ENCODE peak calls at places on chromosome 3, in ten cellular contexts. O is GM12892, H is heart left ventricle, C is upper lobe of left lung, L is A549, I is ovary, D is transverse colon, N is sigmoid colon, M is prostate gland, X is IMR-90. Y is an unnamed sample.

GRCh38 chr3:26624209-26624775 is 1.7 kb downstream of the LRRC3B start:
- DNase-seq in N (peak), C (no peak), M (no peak), L (no peak), I (no peak), H (no peak), D (no peak), X (no peak), O (no peak), Y (no peak)

GRCh38 chr3:120425877-120426276 is 24.9 kb downstream of the FSTL1 start:
- DNase-seq in D (no peak), M (peak), X (peak), L (no peak), O (no peak), I (peak), N (peak), C (no peak), H (peak), Y (no peak)

GRCh38 chr3:127915115-127915936 is at the start of gene KBTBD12:
- DNase-seq in X (no peak), D (peak), C (peak), M (no peak), O (no peak), L (no peak), I (peak), H (peak), N (peak), Y (no peak)

GRCh38 chr3:71050521-71051258 is 532.8 kb downstream of the FOXP1 start:
- DNase-seq in M (no peak), O (no peak), N (no peak), I (no peak), L (no peak), X (peak), H (no peak), C (no peak), D (no peak), Y (no peak)

GRCh38 chr3:148173836-148174235 is 523.9 kb upstream of the AGTR1 start:
- DNase-seq in C (no peak), M (no peak), N (no peak), D (no peak), L (no peak), H (no peak), O (no peak), X (no peak), I (no peak), Y (no peak)

GRCh38 chr3:111890051-111890580 is 31.1 kb downstream of the PHLDB2 start:
- DNase-seq in M (no peak), H (no peak), C (no peak), I (no peak), L (no peak), N (no peak), D (no peak), O (no peak), X (no peak), Y (no peak)

GRCh38 chr3:16432714-16433113 is 80.8 kb downstream of the RFTN1 start:
- DNase-seq in L (no peak), I (no peak), C (no peak), X (no peak), N (no peak), H (no peak), D (no peak), O (no peak), M (no peak), Y (no peak)

GRCh38 chr3:150220041-150220440 is 188.1 kb upstream of the TSC22D2 start:
- DNase-seq in C (no peak), N (no peak), I (no peak), H (no peak), O (no peak), X (no peak), D (no peak), M (no peak), L (no peak), Y (no peak)

GRCh38 chr3:141878326-141878725 is 1.9 kb downstream of the ATP1B3 start:
- DNase-seq in X (no peak), M (no peak), H (no peak), L (no peak), N (no peak), O (no peak), C (no peak), D (no peak), I (no peak), Y (no peak)

GRCh38 chr3:115819785-115820384 is 196.6 kb downstream of the GAP43 start:
- DNase-seq in X (peak), H (peak), C (peak), L (peak), M (peak), O (peak), I (peak), N (peak), D (peak), Y (peak)

DNA sequence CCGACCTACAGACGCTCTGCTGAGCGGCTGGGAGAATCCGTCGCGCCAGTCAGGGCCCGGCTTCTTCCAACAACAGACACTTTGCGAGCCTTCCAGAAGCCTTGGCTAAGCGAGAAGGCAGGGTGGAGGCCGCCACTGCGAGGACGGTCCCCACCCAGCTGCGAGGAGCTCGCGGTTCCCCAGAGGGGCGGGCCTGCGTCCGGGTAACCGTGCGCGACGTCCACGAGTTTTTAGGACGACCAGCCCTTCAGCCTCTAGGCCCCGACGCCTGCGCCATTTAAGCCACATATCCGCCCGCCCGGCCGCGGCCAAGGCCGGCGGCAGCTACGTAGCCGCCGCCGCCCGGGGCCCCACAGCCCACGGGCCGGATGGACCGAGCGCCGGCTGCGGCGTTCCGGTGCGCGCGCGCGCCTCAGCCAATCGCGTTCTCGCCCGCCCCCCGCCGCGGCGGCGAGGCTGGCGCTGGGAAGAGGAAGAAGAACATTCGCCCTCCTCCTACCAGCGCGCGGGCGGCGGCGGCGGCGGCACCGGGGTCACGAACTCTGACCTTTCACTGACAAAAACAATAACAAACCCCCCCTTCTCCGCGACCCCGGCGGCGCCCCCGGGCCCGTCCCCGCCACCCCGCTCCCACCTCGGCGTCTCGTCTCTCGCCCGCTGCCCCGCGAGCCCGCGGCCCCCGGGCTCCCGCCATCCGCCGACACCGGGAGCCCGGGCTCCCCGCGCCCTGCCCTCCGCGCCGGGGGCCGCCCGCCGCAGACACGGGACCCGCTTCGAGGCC is at the start of gene NR2C2:
- DNase-seq in X (peak), C (peak), N (peak), M (peak), H (peak), L (peak), I (peak), O (peak), D (peak), Y (peak)
- TF ChIP-seq POLR2A in X (peak), C (peak), N (peak), M (peak), H (peak), L (peak), I (peak), O (peak), D (peak), Y (peak)

GRCh38 chr3:157529085-157529484 is 25.9 kb upstream of the VEPH1 start:
- DNase-seq in M (no peak), I (no peak), D (no peak), H (no peak), C (no peak), X (no peak), O (no peak), L (no peak), N (no peak), Y (no peak)
- TF ChIP-seq POLR2A in M (no peak), I (no peak), D (no peak), H (no peak), C (no peak), X (no peak), O (no peak), L (no peak), N (no peak), Y (no peak)

GRCh38 chr3:49104427-49105291 is at the start of gene QARS1:
- DNase-seq in X (peak), D (peak), L (peak), I (peak), N (peak), M (peak), C (peak), O (peak), H (peak), Y (peak)
- TF ChIP-seq POLR2A in X (peak), D (peak), L (peak), I (no peak), N (peak), M (no peak), C (no peak), O (peak), H (peak), Y (peak)

GRCh38 chr3:159764211-159765024 is 224.2 kb upstream of the IL12A start:
- DNase-seq in O (peak), L (peak), N (peak), I (peak), H (peak), X (peak), M (no peak), D (peak), C (peak), Y (peak)

GRCh38 chr3:159763466-159764210 is 225.0 kb upstream of the IL12A start:
- DNase-seq in H (peak), N (peak), O (peak), D (peak), X (peak), M (peak), L (peak), C (peak), I (peak), Y (peak)

GRCh38 chr3:159766563-159767185 is 222.0 kb upstream of the IL12A start:
- DNase-seq in O (no peak), I (no peak), M (no peak), X (peak), L (peak), H (peak), D (no peak), C (no peak), N (no peak), Y (no peak)

GRCh38 chr3:159765860-159766294 is 222.8 kb upstream of the IL12A start:
- DNase-seq in M (no peak), D (no peak), N (peak), L (no peak), X (no peak), H (peak), C (no peak), O (no peak), I (no peak), Y (no peak)

DNA sequence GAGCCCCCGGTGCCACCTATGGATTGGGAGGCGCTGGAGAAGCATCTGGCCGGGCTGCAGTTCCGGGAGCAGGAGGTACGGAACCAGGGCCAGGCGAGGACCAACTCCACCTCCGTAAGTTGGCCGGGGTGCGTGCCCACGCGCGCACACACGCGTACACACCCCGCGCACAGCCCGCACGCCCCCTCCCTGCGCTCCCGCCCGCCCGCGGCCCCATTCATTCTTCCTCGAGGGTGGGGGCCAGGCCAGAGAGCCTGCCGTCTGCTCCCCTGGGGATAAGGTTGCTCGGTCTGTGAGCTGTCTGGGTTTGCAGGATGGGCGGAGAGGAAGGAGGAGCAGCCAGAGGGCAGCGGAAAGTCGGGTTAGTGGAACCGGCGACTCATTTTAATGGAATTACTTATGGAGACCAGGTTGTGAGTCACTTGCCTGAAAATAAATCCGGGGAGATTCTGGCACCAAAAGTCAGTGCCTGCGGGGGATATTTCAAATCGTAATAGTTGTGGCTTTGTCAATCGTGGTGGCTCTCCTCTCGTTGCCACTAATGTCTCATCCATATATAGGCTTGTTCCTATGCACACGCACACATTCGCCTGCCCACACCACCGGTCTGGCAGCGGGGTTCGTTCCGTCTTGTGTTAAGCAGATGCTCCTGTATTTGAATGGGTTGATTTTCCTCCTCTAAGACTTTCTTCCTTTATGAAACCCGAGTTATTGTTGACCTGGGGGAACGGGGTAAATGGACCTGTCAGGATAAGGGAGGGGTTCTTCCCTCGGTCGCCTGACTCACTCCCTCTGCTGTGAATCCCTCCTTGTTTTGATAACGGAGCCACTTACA is 223.4 kb upstream of the IL12A start:
- DNase-seq in D (peak), I (peak), H (peak), M (peak), O (peak), X (peak), N (peak), C (peak), L (peak), Y (peak)
- TF ChIP-seq POLR2A in D (peak), I (no peak), H (no peak), M (peak), O (no peak), X (peak), N (peak), C (no peak), L (peak), Y (no peak)

GRCh38 chr3:63862804-63863149 is 828 bp downstream of the THOC7 start:
- DNase-seq in O (no peak), H (no peak), L (no peak), X (no peak), I (no peak), D (no peak), N (no peak), M (no peak), C (no peak), Y (no peak)

GRCh38 chr3:63864008-63864871 is 573 bp downstream of the ATXN7 start:
- DNase-seq in X (no peak), O (peak), L (peak), M (peak), H (peak), I (peak), D (peak), C (peak), N (no peak), Y (peak)

GRCh38 chr3:63861306-63861705 is 2.3 kb downstream of the THOC7 start:
- DNase-seq in I (no peak), D (no peak), C (no peak), N (no peak), L (no peak), M (no peak), O (no peak), X (no peak), H (no peak), Y (no peak)

GRCh38 chr3:63867225-63867624 is 3.6 kb downstream of the ATXN7 start:
- DNase-seq in D (no peak), X (no peak), I (no peak), N (no peak), C (no peak), L (no peak), O (no peak), M (no peak), H (no peak), Y (no peak)

DNA sequence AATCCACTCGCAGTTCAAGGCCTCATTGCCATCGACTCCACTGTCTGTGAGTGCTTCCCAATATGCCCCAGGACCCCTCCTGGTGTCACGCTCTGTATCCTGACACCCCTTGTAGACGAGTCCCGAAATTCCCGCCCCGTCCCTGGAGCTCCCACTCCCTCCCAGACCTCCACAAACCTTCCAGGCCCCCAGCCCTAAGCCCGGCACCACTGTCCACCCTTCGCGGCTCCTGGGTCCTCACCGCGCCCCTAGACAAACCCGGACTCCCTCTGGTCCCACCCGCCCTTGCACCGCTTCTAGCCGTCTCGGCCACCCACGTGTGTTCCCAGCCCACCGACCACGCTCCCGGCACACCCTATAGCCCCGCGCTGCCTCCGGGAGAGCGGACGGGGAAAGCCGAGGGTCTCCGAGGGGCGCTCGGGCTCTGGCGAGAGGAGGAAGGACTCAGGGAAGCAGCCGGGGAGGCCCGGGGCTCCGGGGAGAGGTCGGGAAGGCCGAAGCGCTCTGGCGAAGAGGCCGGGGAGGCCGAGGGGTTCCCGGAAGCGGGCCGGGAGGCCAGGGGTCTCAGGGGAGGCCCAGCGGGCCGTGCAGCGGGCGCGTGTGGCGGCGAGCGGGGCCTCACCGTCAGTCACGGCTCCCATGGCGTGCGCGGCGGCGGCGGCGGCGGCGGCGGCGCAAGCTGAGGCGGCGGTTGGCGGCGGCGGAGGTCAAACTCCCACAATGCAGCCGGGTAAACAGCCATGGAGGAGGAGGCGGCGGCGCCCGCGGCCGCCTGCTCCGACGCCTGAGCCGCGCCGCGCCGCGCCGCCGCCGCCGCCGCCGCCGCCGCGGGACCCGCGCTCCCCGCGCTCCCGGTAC is at the start of the genes ATXN7 and THOC7:
- DNase-seq in I (peak), M (peak), H (peak), L (peak), D (peak), N (peak), X (peak), C (peak), O (peak), Y (peak)
- TF ChIP-seq POLR2A in I (no peak), M (peak), H (no peak), L (peak), D (no peak), N (no peak), X (no peak), C (no peak), O (peak), Y (no peak)

GRCh38 chr3:44624696-44625528 is at the start of gene ZNF197:
- DNase-seq in O (peak), M (peak), I (peak), C (peak), X (peak), L (peak), D (peak), H (peak), N (peak), Y (peak)
- TF ChIP-seq POLR2A in O (peak), M (no peak), I (no peak), C (no peak), X (peak), L (peak), D (peak), H (no peak), N (no peak), Y (no peak)

GRCh38 chr3:124149081-124149480 is 157.2 kb upstream of the ROPN1 start:
- DNase-seq in M (no peak), X (no peak), O (no peak), D (no peak), L (no peak), H (no peak), I (no peak), N (no peak), C (no peak), Y (no peak)
- TF ChIP-seq POLR2A in M (no peak), X (no peak), O (no peak), D (no peak), L (no peak), H (no peak), I (no peak), N (no peak), C (no peak), Y (no peak)

GRCh38 chr3:46862689-46863020 is 589 bp downstream of the MYL3 start:
- DNase-seq in N (no peak), X (no peak), I (peak), C (no peak), D (no peak), M (no peak), O (no peak), H (no peak), L (no peak), Y (no peak)

GRCh38 chr3:46863261-46863782 is at the start of gene MYL3:
- DNase-seq in L (no peak), X (no peak), D (no peak), N (peak), C (no peak), H (peak), I (peak), O (no peak), M (no peak), Y (no peak)

GRCh38 chr3:46865034-46865507 is 1.8 kb upstream of the MYL3 start:
- DNase-seq in L (no peak), I (peak), C (peak), H (peak), N (peak), X (no peak), O (no peak), D (no peak), M (peak), Y (no peak)

GRCh38 chr3:46865546-46865945 is 2.3 kb upstream of the MYL3 start:
- DNase-seq in M (no peak), D (no peak), X (no peak), L (no peak), I (no peak), H (no peak), C (no peak), O (no peak), N (no peak), Y (no peak)

DNA sequence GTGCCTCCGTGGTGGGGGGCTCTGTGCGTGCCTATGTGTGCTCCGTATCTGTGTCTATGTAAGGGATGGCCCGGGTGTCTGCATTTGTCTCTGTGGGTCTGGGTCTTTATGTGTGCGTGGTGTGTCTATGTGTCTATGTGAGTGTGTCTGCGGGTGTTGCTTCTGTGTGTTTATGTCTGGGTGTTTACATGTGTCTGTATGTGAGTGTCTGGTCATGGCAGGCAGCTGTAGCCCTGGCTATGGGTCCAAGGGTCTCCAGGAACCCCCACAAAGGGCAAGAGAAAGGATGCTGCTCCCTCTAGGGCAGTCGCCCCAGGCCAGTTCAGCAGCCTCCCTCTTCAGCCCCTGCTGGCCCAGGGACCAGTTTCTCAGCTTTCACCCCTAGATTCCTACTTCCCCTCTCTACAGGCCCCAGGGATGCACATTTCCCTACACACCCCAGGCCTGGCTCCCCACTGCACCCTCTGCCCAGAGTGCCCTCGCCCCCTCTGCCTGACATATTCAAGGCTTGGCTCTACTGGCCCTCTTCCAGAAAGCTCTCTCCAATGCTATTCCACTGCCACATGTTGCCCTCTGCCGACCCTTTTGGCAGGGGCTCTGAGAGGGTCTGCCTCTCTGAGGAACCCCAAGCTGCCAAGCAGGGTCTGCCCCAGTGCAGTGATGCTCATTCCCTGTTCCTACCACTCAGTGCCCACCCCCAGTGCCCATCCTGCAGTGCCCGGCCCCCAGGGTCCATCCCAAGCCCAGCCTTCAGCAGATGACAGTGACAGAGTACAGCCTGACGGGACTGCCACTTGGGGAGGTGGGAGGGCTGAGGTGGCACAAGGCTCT is 1.0 kb upstream of the MYL3 start:
- DNase-seq in N (peak), M (no peak), I (peak), O (no peak), X (no peak), D (no peak), H (peak), C (no peak), L (no peak), Y (no peak)
- TF ChIP-seq POLR2A in N (no peak), M (no peak), I (no peak), O (no peak), X (no peak), D (no peak), H (no peak), C (no peak), L (no peak), Y (no peak)

GRCh38 chr3:49899815-49900214 is 3.9 kb downstream of the MST1R start:
- DNase-seq in N (no peak), O (no peak), I (no peak), M (no peak), D (no peak), H (no peak), C (no peak), X (no peak), L (no peak), Y (no peak)
- TF ChIP-seq POLR2A in N (no peak), O (no peak), I (no peak), M (no peak), D (no peak), H (no peak), C (no peak), X (no peak), L (no peak), Y (no peak)

GRCh38 chr3:163971861-163972260 is 1106.4 kb downstream of the SI start:
- DNase-seq in I (no peak), H (no peak), O (no peak), D (no peak), C (no peak), X (no peak), N (no peak), M (no peak), L (no peak), Y (no peak)
- TF ChIP-seq POLR2A in I (no peak), H (no peak), O (no peak), D (no peak), C (no peak), X (no peak), N (no peak), M (no peak), L (no peak), Y (no peak)